ENCODE peak calls at places on chromosomes 6 and 20, in seven cellular contexts. T, L, W, R, K, M and S are unnamed samples.

GRCh38 chr20:57902478-57902877 is 192.7 kb upstream of the PMEPA1 start:
- DNase-seq in M (no peak), T (no peak), K (no peak), L (peak; percentile 41), R (no peak), W (no peak), S (peak; percentile 50)

GRCh38 chr20:19992996-19993908 is 23.9 kb upstream of the NAA20 start:
- DNase-seq in L (peak; percentile 87), K (no peak), R (no peak), T (no peak), W (no peak), M (no peak), S (peak; percentile 100)

GRCh38 chr6:122423734-122424133 is 24.3 kb downstream of the HSF2 start:
- DNase-seq in W (no peak), T (no peak), L (no peak), M (no peak), K (no peak), R (no peak), S (no peak)

GRCh38 chr6:152984387-152984872 is 1.6 kb upstream of the FBXO5 start:
- DNase-seq in W (no peak), L (no peak), R (no peak), T (no peak), M (no peak), K (no peak), S (peak; percentile 42)

GRCh38 chr6:3287308-3287707 is 28.6 kb downstream of the PSMG4 start:
- DNase-seq in W (peak; percentile 28), K (no peak), T (no peak), M (no peak), L (peak; percentile 18), R (no peak), S (peak; percentile 25)

GRCh38 chr6:161482517-161482903 is 208.6 kb upstream of the AGPAT4 start:
- DNase-seq in R (no peak), T (no peak), W (no peak), L (no peak), M (no peak), K (no peak), S (no peak)

GRCh38 chr20:2349801-2350200 is 30.9 kb upstream of the TGM6 start:
- DNase-seq in L (no peak), K (no peak), W (peak; percentile 53), R (no peak), M (no peak), T (no peak), S (no peak)

GRCh38 chr20:51387125-51387865 is 155.2 kb downstream of the NFATC2 start:
- DNase-seq in T (no peak), W (no peak), M (peak; percentile 78), K (no peak), R (no peak), L (no peak), S (no peak)

GRCh38 chr20:59646487-59646886 is 42.1 kb downstream of the PHACTR3 start:
- DNase-seq in M (no peak), L (no peak), R (no peak), T (no peak), W (peak; percentile 75), K (no peak), S (no peak)

GRCh38 chr20:33947709-33948295 is 45.9 kb upstream of the RALY start:
- DNase-seq in W (no peak), K (peak; percentile 11), T (peak; percentile 5), L (peak; percentile 62), R (no peak), M (peak; percentile 84), S (peak; percentile 41)

GRCh38 chr6:146682919-146683318 is 84.1 kb downstream of the ADGB start:
- DNase-seq in L (no peak), M (no peak), T (no peak), W (no peak), R (no peak), K (no peak), S (no peak)

GRCh38 chr6:151160869-151161268 is 78.9 kb upstream of the AKAP12 start:
- DNase-seq in W (no peak), R (no peak), L (no peak), T (no peak), M (no peak), K (no peak), S (no peak)

GRCh38 chr6:31615748-31616147 is 714 bp downstream of the AIF1 start:
- DNase-seq in R (no peak), W (no peak), K (no peak), M (no peak), L (no peak), T (no peak), S (no peak)

GRCh38 chr6:9140181-9140580 is 704.8 kb upstream of the SLC35B3 start:
- DNase-seq in R (no peak), T (no peak), M (no peak), W (peak; percentile 89), L (peak; percentile 74), K (no peak), S (peak; percentile 32)

GRCh38 chr6:8707956-8708772 is 272.8 kb upstream of the SLC35B3 start:
- DNase-seq in T (no peak), R (no peak), K (no peak), L (peak; percentile 75), W (no peak), M (peak; percentile 1), S (peak; percentile 59)

GRCh38 chr6:16320533-16321340 is 82.3 kb downstream of the GMPR start:
- DNase-seq in T (no peak), K (no peak), W (peak; percentile 84), L (no peak), M (no peak), R (no peak), S (no peak)